ENCODE peak calls at places on chromosomes 7 and 10, in nine cellular contexts. T is omental fat pad, U is Panc1, N is GM12865, L is tibial artery, C is fibroblast of the aortic adventitia, Q is epithelial cell of prostate, I is endothelial cell, A is M059J. K is an unnamed sample.
A peak's percentile ranks its signal among the peaks of the same experiment; 100 is the strongest.

GRCh38 chr7:46452781-46453180 is 531.7 kb upstream of the IGFBP3 start:
- DNase-seq in A (no peak), I (no peak), C (no peak), T (no peak), Q (no peak), U (no peak), L (no peak), N (no peak), K (no peak)

GRCh38 chr10:132448248-132448731 is 51.3 kb downstream of the PWWP2B start:
- DNase-seq in A (peak; percentile 39), N (peak; percentile 28), L (peak; percentile 65), I (no peak), U (peak; percentile 69), C (peak; percentile 32), T (no peak), Q (peak; percentile 60), K (peak; percentile 38)

GRCh38 chr10:128465697-128466096 is 339.5 kb upstream of the MKI67 start:
- DNase-seq in L (no peak), I (no peak), A (no peak), Q (no peak), T (no peak), N (no peak), U (no peak), C (no peak), K (no peak)

GRCh38 chr7:106465704-106466468 is 181.1 kb upstream of the NAMPT start:
- DNase-seq in A (no peak), C (no peak), T (no peak), L (no peak), I (no peak), U (no peak), N (no peak), Q (no peak), K (no peak)

GRCh38 chr10:120186506-120186905 is 270.5 kb upstream of the PLPP4 start:
- DNase-seq in C (no peak), T (no peak), I (no peak), N (no peak), U (no peak), A (no peak), Q (no peak), L (no peak), K (no peak)

GRCh38 chr10:60417024-60417423 is 27.3 kb upstream of the ANK3 start:
- DNase-seq in Q (no peak), U (no peak), A (peak; percentile 66), L (no peak), T (no peak), I (no peak), N (no peak), C (peak; percentile 89), K (peak; percentile 85)

GRCh38 chr10:100508691-100509150 is 10.9 kb downstream of the SEC31B start:
- DNase-seq in T (no peak), U (no peak), A (peak; percentile 54), Q (no peak), L (no peak), N (peak; percentile 55), C (peak; percentile 70), I (peak; percentile 48), K (peak; percentile 72)

GRCh38 chr7:51451751-51452465 is 135.3 kb upstream of the COBL start:
- DNase-seq in T (no peak), N (no peak), U (no peak), A (no peak), C (no peak), L (no peak), Q (no peak), I (peak; percentile 46), K (no peak)

GRCh38 chr10:16751244-16751643 is 66.0 kb downstream of the RSU1 start:
- DNase-seq in U (no peak), I (no peak), C (no peak), A (no peak), T (no peak), N (no peak), Q (no peak), L (no peak), K (no peak)

GRCh38 chr7:151181011-151181431 is 6.0 kb downstream of the ASB10 start:
- DNase-seq in A (no peak), T (no peak), U (no peak), C (no peak), I (no peak), N (no peak), L (no peak), Q (no peak), K (no peak)

GRCh38 chr7:14639801-14640200 is 262.8 kb downstream of the DGKB start:
- DNase-seq in Q (peak; percentile 66), N (no peak), T (no peak), L (no peak), C (no peak), A (no peak), I (no peak), U (no peak), K (no peak)

GRCh38 chr7:4683043-4683883 is 1.2 kb downstream of the FOXK1 start:
- DNase-seq in I (no peak), T (no peak), Q (no peak), A (no peak), C (no peak), L (no peak), U (no peak), N (peak; percentile 52), K (peak; percentile 33)

GRCh38 chr7:11714205-11714604 is 117.8 kb downstream of the THSD7A start:
- DNase-seq in C (no peak), U (no peak), T (no peak), N (no peak), I (no peak), L (no peak), A (no peak), Q (no peak), K (peak; percentile 10)

GRCh38 chr10:15814565-15814964 is 45.7 kb downstream of the MINDY3 start:
- DNase-seq in N (peak; percentile 72), Q (no peak), U (no peak), T (no peak), L (no peak), A (no peak), I (no peak), C (no peak), K (no peak)

GRCh38 chr7:104972510-104972909 is 41.5 kb upstream of the KMT2E start:
- DNase-seq in L (no peak), N (no peak), Q (no peak), C (peak; percentile 55), T (no peak), U (no peak), I (no peak), A (peak; percentile 62), K (peak; percentile 90)

GRCh38 chr7:44735403-44736165 is 13.1 kb upstream of the ZMIZ2 start:
- DNase-seq in U (peak; percentile 98), Q (peak; percentile 86), I (no peak), N (peak; percentile 73), T (no peak), C (peak; percentile 97), L (no peak), A (peak; percentile 99), K (peak; percentile 99)

GRCh38 chr10:127405221-127405620 is 143.9 kb upstream of the NPS start:
- DNase-seq in L (no peak), I (no peak), C (peak; percentile 70), T (no peak), Q (no peak), U (no peak), N (no peak), A (peak; percentile 51), K (peak; percentile 15)

GRCh38 chr10:103716206-103717160 is 138.9 kb downstream of the SH3PXD2A start:
- DNase-seq in Q (no peak), N (no peak), A (no peak), L (no peak), C (no peak), U (no peak), I (no peak), T (no peak), K (no peak)

GRCh38 chr10:98257198-98257597 is 10.8 kb downstream of the LOXL4 start:
- DNase-seq in N (no peak), I (no peak), Q (no peak), U (no peak), C (no peak), L (no peak), T (no peak), A (no peak), K (no peak)

GRCh38 chr10:46284286-46285229 is 2.2 kb upstream of the ANTXRL start:
- DNase-seq in I (peak; percentile 51), U (no peak), N (peak; percentile 76), T (peak; percentile 55), Q (no peak), C (peak; percentile 64), L (peak; percentile 82), A (peak; percentile 76), K (peak; percentile 54)

GRCh38 chr7:100675581-100676350 is 2.2 kb downstream of the GNB2 start:
- DNase-seq in N (peak; percentile 91), A (no peak), T (no peak), Q (no peak), C (peak; percentile 63), U (no peak), L (peak; percentile 84), I (peak; percentile 57), K (peak; percentile 70)

GRCh38 chr10:1475095-1475583 is 262.2 kb downstream of the ADARB2 start:
- DNase-seq in C (no peak), A (no peak), N (no peak), L (no peak), U (no peak), I (no peak), Q (no peak), T (no peak), K (no peak)

GRCh38 chr7:24824896-24825295 is 67.6 kb upstream of the GSDME start:
- DNase-seq in Q (no peak), C (no peak), I (no peak), N (no peak), L (no peak), A (no peak), U (no peak), T (no peak), K (no peak)

GRCh38 chr7:155858521-155859061 is 46.3 kb upstream of the SHH start:
- DNase-seq in C (peak; percentile 2), A (peak; percentile 93), L (no peak), U (no peak), N (no peak), I (no peak), Q (no peak), T (peak; percentile 7), K (peak; percentile 30)

GRCh38 chr10:47243791-47244190 is 56.2 kb upstream of the GDF10 start:
- DNase-seq in U (no peak), T (no peak), N (no peak), L (peak; percentile 90), I (no peak), C (no peak), Q (no peak), A (no peak), K (no peak)

GRCh38 chr10:43648083-43648391 is 644 bp downstream of the ZNF32 start:
- DNase-seq in T (no peak), L (no peak), U (no peak), N (no peak), I (no peak), A (peak; percentile 12), Q (no peak), C (peak; percentile 36), K (peak; percentile 13)

GRCh38 chr10:124308811-124309210 is 109.9 kb downstream of the OAT start:
- DNase-seq in L (no peak), A (no peak), Q (no peak), T (no peak), I (no peak), N (no peak), C (no peak), U (no peak), K (no peak)

GRCh38 chr7:157228864-157229422 is 90.2 kb downstream of the UBE3C start:
- DNase-seq in T (no peak), N (peak; percentile 29), C (peak; percentile 15), I (peak; percentile 40), U (no peak), L (no peak), A (peak; percentile 37), Q (no peak), K (peak; percentile 44)

GRCh38 chr7:150781016-150781415 is 19.1 kb downstream of the TMEM176B start:
- DNase-seq in U (no peak), T (no peak), N (peak; percentile 49), L (no peak), C (peak; percentile 34), A (no peak), Q (no peak), I (no peak), K (peak; percentile 95)

GRCh38 chr10:2079603-2080078 is 342.3 kb upstream of the ADARB2 start:
- DNase-seq in C (no peak), T (no peak), L (no peak), Q (no peak), N (no peak), U (no peak), A (no peak), I (no peak), K (no peak)

GRCh38 chr10:86955501-86956194 is 1.8 kb downstream of the MMRN2 start:
- DNase-seq in U (no peak), L (no peak), A (no peak), C (no peak), T (no peak), I (peak; percentile 63), N (no peak), Q (no peak), K (no peak)

K was measured in fibroblast of mammary gland.